ENCODE peak calls at places on chromosomes 12 and 14, in seven cellular contexts. A is H4; H is GM06990; C is HS-27A; T is activated T-helper 9 cell treated with anti-CD3 and anti-CD28 coated beads, Interleukin-2, amount 50 U/mL, for 16 hours; W is neural crest cell; D is AG04450. O is an unnamed sample.
A peak's percentile ranks its signal among the peaks of the same experiment; 100 is the strongest.

GRCh38 chr14:50263321-50263720 is 31.9 kb upstream of the SOS2 start:
- DNase-seq in A (no peak), H (no peak), C (no peak), T (no peak), W (no peak), D (no peak), O (no peak)

GRCh38 chr14:50967104-50967503 is 22.8 kb upstream of the PYGL start:
- DNase-seq in A (no peak), H (no peak), C (no peak), T (no peak), W (no peak), D (no peak), O (no peak)

GRCh38 chr12:12726543-12727093 is 9.4 kb downstream of the CDKN1B start:
- DNase-seq in A (peak; percentile 67), H (no peak), C (no peak), T (no peak), W (no peak), D (no peak), O (peak; percentile 31)

GRCh38 chr12:29212682-29213397 is 63.8 kb downstream of the FAR2 start:
- DNase-seq in A (no peak), H (no peak), C (no peak), T (no peak), W (no peak), D (no peak), O (no peak)

GRCh38 chr12:779745-780734 is 27.7 kb downstream of the WNK1 start:
- DNase-seq in A (no peak), H (no peak), C (peak; percentile 64), T (no peak), W (no peak), D (peak; percentile 7), O (no peak)

GRCh38 chr12:50615534-50616296 is 110.9 kb downstream of the DIP2B start:
- DNase-seq in A (peak; percentile 11), H (no peak), C (no peak), T (no peak), W (no peak), D (no peak), O (no peak)

GRCh38 chr12:674272-674781 is 11.1 kb upstream of the NINJ2 start:
- DNase-seq in A (no peak), H (peak; percentile 84), C (no peak), T (peak; percentile 61), W (no peak), D (no peak), O (peak; percentile 58)

GRCh38 chr12:85002778-85003296 is 33.2 kb downstream of the TSPAN19 start:
- DNase-seq in A (no peak), H (no peak), C (no peak), T (no peak), W (no peak), D (no peak), O (no peak)

GRCh38 chr12:71439613-71440392 is at the start of gene LGR5:
- DNase-seq in A (peak; percentile 29), H (peak; percentile 22), C (peak; percentile 36), T (no peak), W (peak; percentile 66), D (no peak), O (peak; percentile 21)

GRCh38 chr12:105279460-105280056 is 43.6 kb upstream of the APPL2 start:
- DNase-seq in A (no peak), H (peak; percentile 6), C (no peak), T (peak; percentile 10), W (peak; percentile 13), D (no peak), O (peak; percentile 33)

GRCh38 chr14:73344304-73344703 is 107.0 kb downstream of the PAPLN start:
- DNase-seq in A (no peak), H (no peak), C (no peak), T (no peak), W (no peak), D (no peak), O (no peak)

GRCh38 chr14:77067632-77068514 is 30.2 kb upstream of the CIPC start:
- DNase-seq in A (peak; percentile 64), H (peak; percentile 48), C (no peak), T (peak; percentile 33), W (peak; percentile 59), D (peak; percentile 30), O (peak; percentile 73)

GRCh38 chr12:52506858-52507715 is 13.1 kb downstream of the KRT5 start:
- DNase-seq in A (peak; percentile 67), H (no peak), C (no peak), T (no peak), W (peak; percentile 3), D (peak; percentile 24), O (peak; percentile 38)

GRCh38 chr14:81990312-81990761 is 456.7 kb upstream of the SEL1L start:
- DNase-seq in A (peak; percentile 45), H (no peak), C (peak; percentile 5), T (no peak), W (peak; percentile 63), D (peak; percentile 1), O (peak; percentile 37)

GRCh38 chr12:32145096-32145495 is 38.4 kb downstream of the BICD1 start:
- DNase-seq in A (no peak), H (no peak), C (no peak), T (no peak), W (no peak), D (no peak), O (no peak)

GRCh38 chr12:6201199-6201608 is 1.0 kb downstream of the CD9 start:
- DNase-seq in A (no peak), H (no peak), C (no peak), T (no peak), W (no peak), D (no peak), O (no peak)

GRCh38 chr12:121911824-121912585 is 6.4 kb upstream of the CFAP251 start:
- DNase-seq in A (no peak), H (no peak), C (no peak), T (no peak), W (no peak), D (no peak), O (no peak)

GRCh38 chr14:22380511-22381455 is 208.2 kb downstream of the DAD1 start:
- DNase-seq in A (no peak), H (no peak), C (no peak), T (no peak), W (no peak), D (no peak), O (no peak)

GRCh38 chr12:70267550-70267949 is 24.3 kb downstream of the CNOT2 start:
- DNase-seq in A (no peak), H (no peak), C (no peak), T (no peak), W (no peak), D (peak; percentile 56), O (no peak)

GRCh38 chr12:67720383-67720856 is 71.9 kb downstream of the DYRK2 start:
- DNase-seq in A (peak; percentile 37), H (no peak), C (peak; percentile 54), T (no peak), W (no peak), D (no peak), O (no peak)

GRCh38 chr12:1319215-1319614 is 275.2 kb downstream of the FBXL14 start:
- DNase-seq in A (no peak), H (no peak), C (no peak), T (no peak), W (no peak), D (no peak), O (no peak)

GRCh38 chr12:2027379-2027778 is 23.1 kb upstream of the DCP1B start:
- DNase-seq in A (no peak), H (no peak), C (no peak), T (no peak), W (no peak), D (no peak), O (no peak)

GRCh38 chr12:51693569-51693968 is 102.5 kb downstream of the SCN8A start:
- DNase-seq in A (no peak), H (no peak), C (no peak), T (no peak), W (no peak), D (no peak), O (no peak)

GRCh38 chr12:88998421-88998820 is 353.9 kb downstream of the DUSP6 start:
- DNase-seq in A (no peak), H (no peak), C (no peak), T (no peak), W (no peak), D (no peak), O (no peak)

GRCh38 chr12:108773798-108774788 is 42.8 kb upstream of the CORO1C start:
- DNase-seq in A (peak; percentile 31), H (no peak), C (no peak), T (no peak), W (peak; percentile 15), D (peak; percentile 26), O (no peak)

GRCh38 chr12:18696971-18697602 is 40.7 kb downstream of the PLCZ1 start:
- DNase-seq in A (no peak), H (no peak), C (peak; percentile 52), T (no peak), W (no peak), D (peak; percentile 13), O (no peak)

GRCh38 chr14:37480446-37481290 is 114.4 kb downstream of the FOXA1 start:
- DNase-seq in A (no peak), H (no peak), C (no peak), T (no peak), W (no peak), D (no peak), O (no peak)

GRCh38 chr12:15562263-15562662 is 226.9 kb downstream of the EPS8 start:
- DNase-seq in A (no peak), H (no peak), C (no peak), T (no peak), W (no peak), D (no peak), O (no peak)

GRCh38 chr14:70585221-70585620 is 15.2 kb downstream of the MED6 start:
- DNase-seq in A (peak; percentile 14), H (no peak), C (no peak), T (no peak), W (no peak), D (no peak), O (no peak)

GRCh38 chr12:107610030-107610859 is 75.4 kb upstream of the PWP1 start:
- DNase-seq in A (no peak), H (no peak), C (no peak), T (no peak), W (peak; percentile 46), D (peak; percentile 23), O (peak; percentile 33)

GRCh38 chr12:75953312-75953906 is 78.2 kb downstream of the PHLDA1 start:
- DNase-seq in A (peak; percentile 43), H (no peak), C (no peak), T (no peak), W (no peak), D (no peak), O (no peak)

GRCh38 chr12:69396041-69396440 is 36.5 kb downstream of the YEATS4 start:
- DNase-seq in A (no peak), H (no peak), C (no peak), T (no peak), W (no peak), D (no peak), O (no peak)

GRCh38 chr14:23141706-23142467 is 22.8 kb upstream of the CEBPE start:
- DNase-seq in A (peak; percentile 81), H (no peak), C (no peak), T (no peak), W (no peak), D (no peak), O (no peak)

GRCh38 chr12:32611986-32612385 is 67.1 kb upstream of the DNM1L start:
- DNase-seq in A (no peak), H (no peak), C (no peak), T (no peak), W (no peak), D (no peak), O (no peak)

GRCh38 chr14:30614155-30614554 is 8.0 kb upstream of the SCFD1 start:
- DNase-seq in A (no peak), H (no peak), C (no peak), T (no peak), W (no peak), D (no peak), O (no peak)

O was measured in GM13977.